ENCODE peak calls at places on chromosomes 7 and 10, in six cellular contexts. L is activated CD4-positive, alpha-beta T cell treated with anti-CD3 and anti-CD28 coated beads, Interleukin-2, amount 50 U/mL, for 4 hours; J is neural progenitor cell; W is putamen; I is amniotic stem cell; T is IMR-90. G is an unnamed sample.

GRCh38 chr7:452230-452751 is 67.4 kb downstream of the PDGFA start:
- DNase-seq in L (no peak), J (peak; percentile 75), W (no peak), I (no peak), T (peak; percentile 49), G (no peak)

GRCh38 chr7:43686991-43687390 is 42.3 kb downstream of the COA1 start:
- DNase-seq in L (no peak), J (no peak), W (no peak), I (no peak), T (no peak), G (no peak)

GRCh38 chr10:87915989-87916388 is 52.6 kb downstream of the PTEN start:
- DNase-seq in L (no peak), J (no peak), W (no peak), I (no peak), T (peak; percentile 33), G (peak; percentile 17)

GRCh38 chr10:62862447-62862846 is 46.3 kb upstream of the EGR2 start:
- DNase-seq in L (no peak), J (no peak), W (no peak), I (no peak), T (no peak), G (no peak)

GRCh38 chr7:13979671-13980438 is 9.6 kb downstream of the ETV1 start:
- DNase-seq in L (no peak), J (no peak), W (no peak), I (peak; percentile 34), T (peak; percentile 85), G (no peak)

GRCh38 chr7:285731-286130 is 4.2 kb upstream of the FOXL3 start:
- DNase-seq in L (no peak), J (no peak), W (no peak), I (no peak), T (no peak), G (no peak)

GRCh38 chr7:31373337-31374289 is 33.1 kb upstream of the NEUROD6 start:
- DNase-seq in L (no peak), J (peak; percentile 82), W (peak; percentile 17), I (peak; percentile 1), T (peak; percentile 34), G (peak; percentile 1)

GRCh38 chr7:2012044-2012900 is 220.5 kb downstream of the MAD1L1 start:
- DNase-seq in L (no peak), J (no peak), W (no peak), I (no peak), T (no peak), G (no peak)

GRCh38 chr7:97246317-97246716 is 128.8 kb downstream of the SDHAF3 start:
- DNase-seq in L (no peak), J (no peak), W (no peak), I (no peak), T (no peak), G (no peak)

GRCh38 chr7:107390921-107391320 is 78.9 kb upstream of the GPR22 start:
- DNase-seq in L (no peak), J (peak; percentile 38), W (no peak), I (no peak), T (no peak), G (no peak)

GRCh38 chr10:126092806-126093205 is 196.4 kb downstream of the FANK1 start:
- DNase-seq in L (no peak), J (no peak), W (no peak), I (no peak), T (peak; percentile 17), G (peak; percentile 41)

GRCh38 chr10:58335306-58336005 is 650 bp downstream of the UBE2D1 start:
- DNase-seq in L (no peak), J (peak; percentile 33), W (no peak), I (peak; percentile 38), T (peak; percentile 61), G (no peak)

GRCh38 chr7:54969190-54969967 is 49.4 kb upstream of the EGFR start:
- DNase-seq in L (no peak), J (no peak), W (no peak), I (no peak), T (peak; percentile 17), G (no peak)

GRCh38 chr7:24917510-24918239 is 62.3 kb downstream of the OSBPL3 start:
- DNase-seq in L (no peak), J (no peak), W (no peak), I (no peak), T (peak; percentile 90), G (peak; percentile 69)

GRCh38 chr7:35380739-35381224 is 126.9 kb upstream of the TBX20 start:
- DNase-seq in L (no peak), J (no peak), W (no peak), I (no peak), T (no peak), G (no peak)

G was measured in skeletal muscle cell.